ENCODE peak calls at places on chromosome 2, in six cellular contexts. K is HCT116, M is K562, H is A549, U is SK-N-SH, N is endothelial cell of umbilical vein. G is an unnamed sample.

GRCh38 chr2:202750778-202751427 is 116.1 kb downstream of the FAM117B start:
- DNase-seq in M (no peak), H (no peak), U (no peak), N (peak), K (no peak), G (no peak)

GRCh38 chr2:28068098-28068497 is 177.6 kb downstream of the BABAM2 start:
- DNase-seq in M (no peak), H (no peak), K (no peak), U (no peak), N (peak), G (no peak)

GRCh38 chr2:24793752-24794477 is 690 bp downstream of the CENPO start:
- DNase-seq in U (no peak), H (peak), N (peak), K (no peak), M (no peak), G (peak)

GRCh38 chr2:44825702-44826101 is 115.8 kb upstream of the SIX3 start:
- DNase-seq in H (no peak), U (no peak), M (no peak), K (no peak), N (no peak), G (no peak)

GRCh38 chr2:213157242-213157641 is 5.8 kb upstream of the IKZF2 start:
- DNase-seq in H (no peak), N (no peak), K (no peak), U (no peak), M (no peak), G (no peak)

GRCh38 chr2:157620956-157621355 is 7.7 kb downstream of the ACVR1C start:
- DNase-seq in U (no peak), K (no peak), N (no peak), H (no peak), M (no peak), G (no peak)

GRCh38 chr2:237262838-237263771 is 150.9 kb downstream of the COL6A3 start:
- DNase-seq in H (no peak), M (no peak), U (no peak), N (no peak), K (no peak), G (no peak)

GRCh38 chr2:58539973-58540372 is 298.8 kb upstream of the FANCL start:
- DNase-seq in N (no peak), U (no peak), K (no peak), H (no peak), M (no peak), G (no peak)

GRCh38 chr2:199596549-199596948 is 138.8 kb upstream of the SATB2 start:
- DNase-seq in N (no peak), U (no peak), H (peak), K (peak), M (peak), G (peak)

GRCh38 chr2:138919336-138919735 is 139.1 kb upstream of the NXPH2 start:
- DNase-seq in U (no peak), N (no peak), K (no peak), M (no peak), H (no peak), G (no peak)

GRCh38 chr2:196248467-196249104 is 77.2 kb upstream of the STK17B start:
- DNase-seq in N (no peak), M (no peak), H (no peak), U (no peak), K (no peak), G (no peak)

GRCh38 chr2:236941551-236941950 is 144.1 kb upstream of the COPS8 start:
- DNase-seq in H (no peak), U (no peak), N (no peak), M (no peak), K (no peak), G (no peak)

GRCh38 chr2:43518182-43518581 is 77.7 kb downstream of the THADA start:
- DNase-seq in H (no peak), M (no peak), K (no peak), U (no peak), N (peak), G (no peak)

GRCh38 chr2:199414465-199414864 is 43.3 kb downstream of the SATB2 start:
- DNase-seq in K (no peak), U (no peak), H (no peak), M (no peak), N (no peak), G (no peak)

GRCh38 chr2:107358921-107359320 is 467.8 kb upstream of the RGPD4 start:
- DNase-seq in M (no peak), U (no peak), N (no peak), H (no peak), K (no peak), G (no peak)

GRCh38 chr2:120702061-120702460 is 33.6 kb upstream of the GLI2 start:
- DNase-seq in H (no peak), N (no peak), K (no peak), U (no peak), M (no peak), G (no peak)

GRCh38 chr2:46309052-46309953 is 12.1 kb downstream of the EPAS1 start:
- DNase-seq in H (no peak), N (no peak), U (no peak), M (no peak), K (no peak), G (no peak)

GRCh38 chr2:37877457-37878315 is 47.4 kb upstream of the RMDN2 start:
- DNase-seq in U (peak), K (peak), N (peak), H (peak), M (peak), G (no peak)

GRCh38 chr2:172976076-172976579 is 99.5 kb upstream of the MAP3K20 start:
- DNase-seq in N (no peak), H (no peak), K (no peak), U (no peak), M (no peak), G (no peak)

GRCh38 chr2:45224996-45225380 is 215.7 kb upstream of the SIX2 start:
- DNase-seq in U (no peak), K (no peak), M (no peak), H (no peak), N (no peak), G (no peak)

GRCh38 chr2:233816334-233816733 is 38.0 kb downstream of the HJURP start:
- DNase-seq in H (no peak), K (no peak), U (peak), N (no peak), M (no peak), G (no peak)

GRCh38 chr2:67948057-67948456 is 114.7 kb downstream of the C1D start:
- DNase-seq in U (no peak), K (no peak), H (no peak), N (no peak), M (no peak), G (no peak)

DNA sequence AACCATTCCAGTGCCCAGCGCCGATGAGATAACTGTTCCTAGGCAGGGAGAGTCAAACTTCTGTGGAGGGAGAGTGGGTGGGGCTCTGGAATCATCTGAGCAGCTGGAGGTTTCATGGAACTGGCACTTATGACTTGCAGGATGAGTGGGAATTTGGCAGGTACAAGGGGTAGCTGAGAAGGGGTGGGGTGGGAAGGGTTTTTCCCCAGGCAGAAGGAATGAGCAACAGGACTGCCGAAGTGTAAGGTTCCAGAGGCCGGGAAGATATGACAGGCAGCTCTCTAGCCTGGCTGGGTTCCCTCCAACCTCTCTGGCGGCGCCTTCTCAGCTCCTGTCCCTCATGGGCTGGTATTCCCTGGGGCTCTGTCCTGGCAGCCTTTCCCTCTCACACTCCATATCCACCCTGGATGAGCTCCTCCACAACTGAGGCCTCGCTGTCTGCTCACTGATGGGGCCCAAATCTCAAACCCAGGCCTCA is 2.5 kb upstream of the TET3 start:
- DNase-seq in K (no peak), N (no peak), M (no peak), H (no peak), U (no peak), G (no peak)
- TF ChIP-seq MAX in K (no peak), N (no peak), M (no peak), H (no peak), U (no peak), G (no peak)

GRCh38 chr2:168357799-168358504 is 98.1 kb upstream of the CERS6 start:
- DNase-seq in H (no peak), N (no peak), K (no peak), M (no peak), U (no peak), G (no peak)
- TF ChIP-seq MAX in H (no peak), N (no peak), K (no peak), M (no peak), U (no peak), G (no peak)

DNA sequence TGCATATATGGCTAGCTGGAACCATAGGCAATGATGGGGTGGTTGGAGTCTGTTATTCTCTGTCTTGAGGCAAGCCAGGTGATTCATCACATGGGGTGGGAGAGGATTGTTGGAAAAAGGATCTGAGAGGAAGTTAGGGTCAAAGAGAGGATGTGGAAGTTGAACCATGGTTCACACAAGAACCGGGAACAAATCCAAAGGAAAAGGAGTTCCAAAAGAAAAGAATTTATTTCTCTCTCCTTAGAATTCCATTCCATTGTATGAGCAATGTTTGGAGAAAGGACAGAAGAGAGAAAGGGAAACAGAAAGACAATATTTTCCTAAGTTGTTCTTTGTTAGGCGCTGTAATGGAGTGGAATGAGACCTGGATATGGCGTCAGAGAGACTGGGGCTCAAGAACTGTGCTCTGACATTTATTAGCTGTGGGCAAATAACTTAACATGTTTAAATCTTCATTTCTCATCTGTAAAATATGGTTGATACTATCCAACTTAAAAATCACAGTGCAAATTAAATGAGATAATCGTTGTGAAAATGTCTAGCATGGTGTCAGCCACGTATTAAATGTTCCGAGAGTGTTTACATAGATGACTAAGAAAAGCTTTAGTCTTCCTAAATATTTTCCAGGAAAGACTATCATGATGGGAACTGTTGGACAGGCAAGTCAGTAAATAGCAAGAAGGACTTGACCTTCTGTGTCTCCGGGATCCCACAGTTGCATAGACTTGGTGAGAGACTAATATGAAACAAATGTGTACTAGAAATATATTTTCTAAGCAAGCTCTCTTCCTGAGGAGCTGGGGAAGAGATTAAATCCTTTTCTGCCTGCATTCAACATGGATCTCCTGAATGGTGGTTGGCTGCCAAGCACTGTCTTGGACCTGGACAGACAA is 71.4 kb downstream of the TRIB2 start:
- DNase-seq in M (no peak), K (no peak), H (no peak), U (no peak), N (peak), G (no peak)
- TF ChIP-seq MAX in M (no peak), K (no peak), H (no peak), U (no peak), N (peak), G (no peak)

DNA sequence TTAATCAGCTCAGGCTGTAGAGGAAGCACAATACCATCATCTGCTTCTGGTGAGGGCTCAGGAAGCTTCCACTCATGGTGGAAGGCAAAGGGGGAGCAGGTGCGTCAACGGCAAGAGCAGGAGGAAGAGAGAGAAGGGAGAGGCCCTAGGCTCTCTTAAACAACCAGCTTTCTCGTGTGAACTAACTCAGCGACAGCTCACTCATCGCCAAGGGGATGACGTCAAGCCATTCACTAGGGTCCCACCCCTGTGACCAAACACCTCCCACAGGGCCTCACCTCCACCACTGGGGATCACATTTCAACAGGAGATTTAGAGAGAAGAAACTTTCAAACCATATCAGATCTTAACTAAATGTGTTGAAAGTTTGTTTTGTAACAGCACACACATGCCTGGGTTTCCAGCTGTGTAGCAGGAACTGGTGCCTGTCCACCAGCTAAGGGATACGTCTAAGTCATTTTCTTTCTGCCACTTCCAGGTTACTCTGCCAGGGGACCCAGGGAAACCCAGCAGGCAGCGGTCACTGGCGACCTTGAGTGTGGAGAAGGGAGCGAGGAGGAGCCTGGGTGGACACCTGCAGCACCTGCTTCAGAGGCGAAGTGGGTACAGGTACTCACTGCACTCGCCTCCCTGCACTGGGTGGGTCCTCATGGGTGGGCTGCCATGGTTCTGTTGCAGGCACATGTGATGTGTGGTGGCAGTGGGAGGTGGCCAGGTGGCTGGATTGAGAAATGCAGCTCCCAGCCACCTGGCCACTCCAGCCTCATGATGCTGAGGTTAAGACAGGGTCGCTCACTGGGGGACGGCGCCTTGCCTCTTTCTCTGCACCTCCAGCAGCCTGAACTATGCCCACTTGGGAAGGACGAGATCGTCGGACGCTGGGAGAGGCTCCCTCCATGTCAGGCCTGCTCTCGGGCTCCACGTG is 8.4 kb upstream of the GPC1 start:
- DNase-seq in M (peak), N (no peak), U (no peak), K (no peak), H (no peak), G (peak)
- TF ChIP-seq MAX in M (no peak), N (no peak), U (no peak), K (no peak), H (no peak), G (no peak)

GRCh38 chr2:64646007-64646880 is 7.5 kb downstream of the SERTAD2 start:
- DNase-seq in H (peak), N (peak), U (peak), M (no peak), K (peak), G (peak)
- TF ChIP-seq MAX in H (peak), N (no peak), U (no peak), M (no peak), K (no peak), G (no peak)

G was measured in WTC11.